ENCODE peak calls at places on chromosomes 16 and 17, in four cellular contexts. O, U, L and N are unnamed samples.

GRCh38 chr17:6701719-6702118 is 11.4 kb downstream of the SLC13A5 start:
- DNase-seq in L (peak; percentile 18), U (peak; percentile 33), O (peak; percentile 47), N (no peak)

GRCh38 chr16:85046472-85046916 is 18.9 kb downstream of the KIAA0513 start:
- DNase-seq in L (no peak), U (no peak), O (no peak), N (no peak)

GRCh38 chr16:71230122-71230845 is at the start of gene HYDIN:
- DNase-seq in L (peak; percentile 83), O (peak; percentile 92), U (no peak), N (peak; percentile 71)

GRCh38 chr16:88553739-88554138 is 16.5 kb upstream of the ZC3H18 start:
- DNase-seq in L (no peak), O (no peak), U (no peak), N (no peak)

GRCh38 chr16:11667824-11668589 is at the start of gene SNN:
- DNase-seq in L (peak; percentile 61), O (peak; percentile 96), U (peak; percentile 39), N (peak; percentile 79)

GRCh38 chr17:78537217-78537860 is 39.9 kb downstream of the DNAH17 start:
- DNase-seq in U (no peak), L (no peak), O (no peak), N (peak; percentile 79)

GRCh38 chr17:61149862-61150362 is 249.7 kb upstream of the TBX2 start:
- DNase-seq in O (no peak), U (no peak), L (no peak), N (no peak)

GRCh38 chr17:1412185-1413110 is 12.4 kb upstream of the YWHAE start:
- DNase-seq in O (peak; percentile 50), L (no peak), U (no peak), N (no peak)

GRCh38 chr17:20232611-20233010 is 223.5 kb downstream of the SPECC1 start:
- DNase-seq in U (no peak), O (no peak), L (no peak), N (no peak)

GRCh38 chr17:33142703-33143299 is 150.3 kb downstream of the ASIC2 start:
- DNase-seq in O (peak; percentile 59), U (no peak), L (no peak), N (peak; percentile 30)

GRCh38 chr17:80113033-80113484 is 11.7 kb downstream of the GAA start:
- DNase-seq in O (no peak), L (no peak), U (no peak), N (no peak)

GRCh38 chr17:78364436-78365281 is 4.8 kb upstream of the SOCS3 start:
- DNase-seq in U (no peak), L (no peak), O (no peak), N (peak; percentile 38)

GRCh38 chr16:88628512-88628974 is 9.8 kb upstream of the IL17C start:
- DNase-seq in O (no peak), L (no peak), U (no peak), N (no peak)

GRCh38 chr16:53891409-53892139 is 187.6 kb downstream of the FTO start:
- DNase-seq in L (no peak), O (no peak), U (no peak), N (no peak)

GRCh38 chr17:32523827-32524552 is 37.2 kb downstream of the CDK5R1 start:
- DNase-seq in L (no peak), O (no peak), U (no peak), N (no peak)

GRCh38 chr17:78921437-78921971 is 3.7 kb downstream of the TIMP2 start:
- DNase-seq in L (no peak), U (no peak), O (no peak), N (no peak)

GRCh38 chr17:69245617-69246016 is 17.0 kb upstream of the ABCA10 start:
- DNase-seq in L (no peak), U (no peak), O (no peak), N (no peak)

GRCh38 chr17:31309525-31309924 is 4.3 kb downstream of the EVI2B start:
- DNase-seq in U (no peak), O (no peak), L (no peak), N (no peak)

GRCh38 chr17:48506246-48506645 is 24.6 kb downstream of the HOXB1 start:
- DNase-seq in L (no peak), O (no peak), U (no peak), N (no peak)

GRCh38 chr16:71499775-71500364 is 10.7 kb upstream of the ZNF19 start:
- DNase-seq in L (peak; percentile 56), U (peak; percentile 57), O (peak; percentile 63), N (peak; percentile 37)

GRCh38 chr16:30430428-30430970 is 669 bp upstream of the DCTPP1 start:
- DNase-seq in L (peak; percentile 34), U (no peak), O (no peak), N (no peak)

GRCh38 chr17:29126268-29126923 is 53.8 kb downstream of the MYO18A start:
- DNase-seq in O (no peak), U (no peak), L (no peak), N (no peak)

GRCh38 chr17:29124135-29124930 is 55.9 kb downstream of the MYO18A start:
- DNase-seq in U (no peak), O (peak; percentile 81), L (peak; percentile 76), N (peak; percentile 68)

GRCh38 chr17:29123111-29123510 is 57.1 kb downstream of the MYO18A start:
- DNase-seq in O (no peak), L (no peak), U (no peak), N (no peak)

GRCh38 chr17:29125651-29126050 is 54.5 kb downstream of the MYO18A start:
- DNase-seq in L (no peak), O (no peak), U (no peak), N (no peak)

DNA sequence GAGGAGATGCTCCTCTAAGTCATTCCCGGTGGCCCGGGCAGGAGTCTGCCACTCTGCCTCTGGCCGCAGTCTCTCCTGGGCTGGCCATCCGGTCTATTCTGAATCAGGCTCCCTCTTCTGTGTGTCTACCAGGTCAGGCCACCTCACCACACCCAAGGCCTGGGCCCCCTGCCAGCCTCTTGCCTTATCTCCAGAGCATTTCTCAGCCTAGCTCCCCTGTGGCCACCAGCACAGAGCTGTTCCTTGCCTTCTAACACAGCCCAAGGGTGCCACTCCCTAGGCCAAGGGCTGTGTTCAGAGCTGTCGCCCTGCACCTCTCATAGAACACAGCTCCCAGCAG is 55.3 kb downstream of the MYO18A start:
- DNase-seq in U (no peak), O (no peak), L (peak; percentile 93), N (no peak)
- H3K4me2 ChIP-seq in U (peak overlapping the region; percentile 34), O (no peak overlapping the region), L (peak overlapping the region; percentile 74), N (no peak overlapping the region)

GRCh38 chr16:1218061-1218929 is 6.8 kb downstream of the TPSG1 start:
- DNase-seq in U (no peak), O (no peak), L (peak; percentile 22), N (no peak)

GRCh38 chr16:1215574-1216295 is 9.3 kb downstream of the TPSG1 start:
- DNase-seq in U (no peak), L (no peak), O (no peak), N (no peak)

GRCh38 chr16:1216296-1216619 is 8.8 kb downstream of the TPSG1 start:
- DNase-seq in U (no peak), L (no peak), O (no peak), N (no peak)

GRCh38 chr16:1217526-1217925 is 7.5 kb downstream of the TPSG1 start:
- DNase-seq in O (no peak), L (peak; percentile 8), U (no peak), N (no peak)

GRCh38 chr16:1216681-1217400 is 8.2 kb downstream of the TPSG1 start:
- DNase-seq in U (no peak), O (no peak), L (no peak), N (no peak)
- TF ChIP-seq EZH2 in U (no peak), O (no peak), L (no peak), N (no peak)

GRCh38 chr16:1327619-1327947 is 5.9 kb upstream of the BAIAP3 start:
- DNase-seq in U (no peak), O (no peak), L (no peak), N (no peak)

GRCh38 chr16:1330931-1331711 is 2.3 kb upstream of the BAIAP3 start:
- DNase-seq in U (no peak), L (no peak), O (no peak), N (no peak)

GRCh38 chr16:1331712-1332617 is 1.5 kb upstream of the BAIAP3 start:
- DNase-seq in L (peak; percentile 82), U (peak; percentile 33), O (peak; percentile 89), N (peak; percentile 43)

GRCh38 chr16:1332618-1333148 is 762 bp upstream of the BAIAP3 start:
- DNase-seq in L (no peak), U (no peak), O (no peak), N (no peak)

DNA sequence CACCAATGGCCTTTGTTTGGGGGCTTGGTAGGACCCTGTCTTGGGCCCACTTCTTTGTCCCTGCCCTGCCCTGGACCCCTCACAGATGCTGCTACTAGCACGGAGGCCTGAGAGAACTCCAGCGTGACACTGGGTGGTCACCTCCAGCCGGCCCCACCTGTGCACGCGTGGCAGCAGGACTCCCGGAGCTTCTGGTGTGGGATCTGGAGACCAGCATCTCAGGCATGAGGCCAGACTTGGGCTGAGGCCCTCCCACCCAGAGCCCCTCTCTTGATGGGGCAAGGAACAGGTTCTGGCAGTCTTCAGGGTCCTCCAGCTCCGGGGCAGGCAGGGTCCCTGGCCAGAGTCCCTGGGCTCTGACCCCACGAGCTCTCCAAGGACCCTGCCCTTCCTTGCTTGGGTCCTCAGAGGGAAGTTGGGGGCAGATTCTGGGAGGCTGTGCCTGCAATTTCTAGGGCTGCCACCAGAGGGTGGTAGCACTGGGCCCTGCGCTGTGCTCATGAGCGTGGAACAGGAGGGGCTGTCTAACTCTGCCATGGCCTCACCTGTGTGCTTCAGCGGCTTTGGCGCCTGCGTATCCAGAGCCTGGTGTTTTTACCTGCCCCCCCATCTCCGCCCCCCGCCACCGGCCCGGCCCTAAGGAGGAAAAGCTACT is 3.1 kb upstream of the BAIAP3 start:
- DNase-seq in O (no peak), L (no peak), U (no peak), N (no peak)
- TF ChIP-seq CTCF in O (peak; percentile 40), L (peak; percentile 66), U (peak; percentile 77), N (peak; percentile 41)

GRCh38 chr16:48810803-48811453 is 200.9 kb upstream of the N4BP1 start:
- DNase-seq in L (no peak), O (no peak), U (no peak), N (no peak)

GRCh38 chr16:48811478-48811877 is 201.5 kb upstream of the N4BP1 start:
- DNase-seq in U (no peak), O (no peak), L (no peak), N (no peak)

GRCh38 chr16:48812856-48813255 is 202.9 kb upstream of the N4BP1 start:
- DNase-seq in O (no peak), L (no peak), U (no peak), N (no peak)

GRCh38 chr16:48813485-48813884 is 203.5 kb upstream of the N4BP1 start:
- DNase-seq in U (no peak), O (no peak), L (no peak), N (no peak)

DNA sequence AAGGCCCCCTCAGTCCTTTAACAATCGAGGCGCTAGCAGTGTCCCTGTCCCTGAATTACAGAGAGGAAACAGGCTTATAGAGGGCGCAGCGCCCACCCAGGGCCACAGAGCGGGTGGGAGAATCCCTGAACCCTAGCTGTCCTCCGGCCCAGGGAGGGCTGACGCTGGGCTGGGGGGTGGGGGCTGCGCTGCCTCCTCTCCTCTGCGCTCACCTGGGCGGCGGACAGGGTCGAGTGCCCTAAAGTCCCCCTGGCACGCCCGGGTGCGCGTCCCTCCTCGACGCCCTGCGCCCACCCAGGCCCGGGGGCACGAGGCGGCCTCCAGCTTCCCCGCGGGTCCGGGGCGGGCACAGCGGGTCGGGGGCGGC is 200.4 kb upstream of the N4BP1 start:
- DNase-seq in O (no peak), U (no peak), L (no peak), N (no peak)
- H3K4me2 ChIP-seq in O (peak overlapping the region; percentile 78), U (no peak overlapping the region), L (no peak overlapping the region), N (peak overlapping the region; percentile 29)